ENCODE peak calls at places on chromosomes 12 and 14, in seven cellular contexts. W is stimulated activated CD8-positive, alpha-beta memory T cell treated with anti-CD3 and anti-CD28 coated beads, Interleukin-7, amount 100 ng/mL, for 4 hours; Q is hypothalamus; K is GM12865; O is HEK293T; L is NCI-H774; T is stimulated activated CD4-positive, alpha-beta T cell treated with anti-CD3 and anti-CD28 coated beads, Interleukin-4, amount 100 ng/mL, for 24 hours. Z is an unnamed sample.

GRCh38 chr12:96908170-96908675 is 1.2 kb downstream of the NEDD1 start:
- DNase-seq in W (no peak), Q (no peak), K (peak), O (no peak), L (no peak), T (peak), Z (no peak)

GRCh38 chr14:104935026-104935650 is 10.5 kb downstream of the PLD4 start:
- DNase-seq in W (no peak), Q (no peak), K (no peak), O (no peak), L (no peak), T (no peak), Z (peak)

GRCh38 chr14:102419276-102419675 is 56.5 kb downstream of the TECPR2 start:
- DNase-seq in W (no peak), Q (no peak), K (no peak), O (no peak), L (no peak), T (no peak), Z (no peak)

GRCh38 chr12:19882418-19882817 is 443.1 kb downstream of the AEBP2 start:
- DNase-seq in W (no peak), Q (no peak), K (no peak), O (no peak), L (no peak), T (no peak), Z (no peak)

GRCh38 chr14:88164906-88165534 is 158.0 kb downstream of the KCNK10 start:
- DNase-seq in W (no peak), Q (no peak), K (peak), O (no peak), L (no peak), T (no peak), Z (peak)

GRCh38 chr12:80262372-80263170 is 163.2 kb downstream of the OTOGL start:
- DNase-seq in W (no peak), Q (no peak), K (no peak), O (no peak), L (no peak), T (no peak), Z (no peak)

GRCh38 chr12:57990241-57990883 is 49.0 kb downstream of the ATP23 start:
- DNase-seq in W (no peak), Q (no peak), K (no peak), O (no peak), L (no peak), T (no peak), Z (no peak)

GRCh38 chr12:48001426-48002178 is 2.7 kb downstream of the COL2A1 start:
- DNase-seq in W (no peak), Q (no peak), K (no peak), O (peak), L (no peak), T (no peak), Z (no peak)

GRCh38 chr14:94461526-94462218 is 9.1 kb upstream of the SERPINA11 start:
- DNase-seq in W (no peak), Q (no peak), K (no peak), O (no peak), L (no peak), T (no peak), Z (no peak)

GRCh38 chr14:99884834-99885648 is 91.8 kb downstream of the EML1 start:
- DNase-seq in W (no peak), Q (no peak), K (peak), O (peak), L (peak), T (peak), Z (peak)